ENCODE peak calls at places on chromosomes 13 and 19, in ten cellular contexts. L is Jurkat, Clone E6-1; D is kidney glomerular epithelial cell; C is RWPE1; W is WTC11; X is pulmonary artery endothelial cell; Y is left ventricle myocardium inferior; K is NCI-H774; J is stimulated activated CD4-positive, alpha-beta T cell treated with anti-CD3 and anti-CD28 coated beads, Interleukin-1b, Interleukin-23, amount 100 ng/mL, for 1 hour; I is thoracic aorta. F is an unnamed sample.

GRCh38 chr19:48603449-48603848 is 3.1 kb upstream of the SPACA4 start:
- DNase-seq in L (no peak), D (no peak), C (no peak), W (no peak), X (no peak), Y (no peak), K (no peak), J (no peak), I (no peak), F (no peak)

GRCh38 chr19:55345818-55346724 is 6.4 kb downstream of the KMT5C start:
- DNase-seq in L (no peak), D (no peak), C (no peak), W (no peak), X (no peak), Y (peak), K (no peak), J (no peak), I (no peak), F (no peak)

GRCh38 chr13:22423261-22423660 is 752.4 kb downstream of the FGF9 start:
- DNase-seq in L (no peak), D (no peak), C (no peak), W (no peak), X (no peak), Y (no peak), K (no peak), J (no peak), I (no peak), F (no peak)

GRCh38 chr19:48681127-48681470 is 8.3 kb upstream of the NTN5 start:
- DNase-seq in L (peak), D (peak), C (no peak), W (no peak), X (no peak), Y (no peak), K (no peak), J (no peak), I (no peak), F (peak)

GRCh38 chr13:30618186-30618937 is 642 bp downstream of the USPL1 start:
- DNase-seq in L (no peak), D (no peak), C (peak), W (no peak), X (no peak), Y (no peak), K (no peak), J (no peak), I (no peak), F (peak)

GRCh38 chr13:38223093-38223492 is 126.6 kb upstream of the UFM1 start:
- DNase-seq in L (no peak), D (no peak), C (no peak), W (peak), X (no peak), Y (no peak), K (no peak), J (no peak), I (no peak), F (no peak)

GRCh38 chr19:36821758-36822157 is 16.4 kb downstream of the ZNF790 start:
- DNase-seq in L (no peak), D (no peak), C (no peak), W (no peak), X (no peak), Y (no peak), K (no peak), J (no peak), I (no peak), F (no peak)

GRCh38 chr19:7917292-7918061 is 2.7 kb upstream of the SNAPC2 start:
- DNase-seq in L (no peak), D (peak), C (no peak), W (peak), X (no peak), Y (no peak), K (no peak), J (no peak), I (no peak), F (no peak)

GRCh38 chr19:6866646-6867255 is 20.6 kb upstream of the ADGRE1 start:
- DNase-seq in L (no peak), D (peak), C (no peak), W (no peak), X (no peak), Y (no peak), K (no peak), J (no peak), I (no peak), F (no peak)

GRCh38 chr13:86918682-86919081 is 752.5 kb upstream of the SLITRK5 start:
- DNase-seq in L (no peak), D (no peak), C (no peak), W (no peak), X (no peak), Y (no peak), K (no peak), J (no peak), I (no peak), F (no peak)

GRCh38 chr19:815775-816499 is 5.8 kb downstream of the PLPPR3 start:
- DNase-seq in L (no peak), D (no peak), C (no peak), W (no peak), X (no peak), Y (no peak), K (no peak), J (no peak), I (no peak), F (no peak)

GRCh38 chr19:29371766-29372415 is 153.9 kb upstream of the VSTM2B start:
- DNase-seq in L (no peak), D (no peak), C (no peak), W (no peak), X (no peak), Y (no peak), K (no peak), J (no peak), I (no peak), F (no peak)

GRCh38 chr19:19578241-19578640 is 40.2 kb downstream of the CILP2 start:
- DNase-seq in L (no peak), D (no peak), C (no peak), W (no peak), X (no peak), Y (no peak), K (peak), J (no peak), I (no peak), F (no peak)

GRCh38 chr13:33057019-33057785 is 41.0 kb downstream of the KL start:
- DNase-seq in L (peak), D (no peak), C (no peak), W (no peak), X (no peak), Y (no peak), K (no peak), J (no peak), I (no peak), F (no peak)

GRCh38 chr13:110450016-110450900 is 111.3 kb downstream of the RAB20 start:
- DNase-seq in L (no peak), D (no peak), C (no peak), W (no peak), X (no peak), Y (no peak), K (no peak), J (no peak), I (no peak), F (no peak)

GRCh38 chr13:98990701-98991100 is 12.8 kb upstream of the DOCK9 start:
- DNase-seq in L (no peak), D (peak), C (no peak), W (no peak), X (no peak), Y (no peak), K (no peak), J (no peak), I (no peak), F (no peak)

GRCh38 chr19:8151499-8152035 is 2.2 kb upstream of the FBN3 start:
- DNase-seq in L (no peak), D (no peak), C (no peak), W (no peak), X (no peak), Y (no peak), K (no peak), J (no peak), I (no peak), F (no peak)

GRCh38 chr13:71866173-71867091 is 572 bp downstream of the DACH1 start:
- DNase-seq in L (no peak), D (no peak), C (no peak), W (peak), X (no peak), Y (peak), K (no peak), J (no peak), I (no peak), F (no peak)

GRCh38 chr13:29582171-29582570 is 13.3 kb downstream of the SLC7A1 start:
- DNase-seq in L (no peak), D (no peak), C (no peak), W (no peak), X (no peak), Y (peak), K (no peak), J (no peak), I (no peak), F (no peak)

GRCh38 chr19:2129022-2129421 is 22.3 kb downstream of the AP3D1 start:
- DNase-seq in L (no peak), D (no peak), C (no peak), W (no peak), X (no peak), Y (no peak), K (no peak), J (no peak), I (no peak), F (no peak)

GRCh38 chr19:18861917-18862316 is 30.2 kb downstream of the UPF1 start:
- DNase-seq in L (no peak), D (no peak), C (no peak), W (no peak), X (no peak), Y (no peak), K (no peak), J (no peak), I (no peak), F (no peak)

GRCh38 chr13:53141336-53141735 is 112.7 kb downstream of the OLFM4 start:
- DNase-seq in L (no peak), D (no peak), C (no peak), W (no peak), X (no peak), Y (no peak), K (no peak), J (no peak), I (no peak), F (peak)

GRCh38 chr19:48991823-48992570 is 1.1 kb downstream of the GYS1 start:
- DNase-seq in L (no peak), D (peak), C (peak), W (no peak), X (peak), Y (peak), K (no peak), J (no peak), I (peak), F (no peak)

GRCh38 chr13:98746968-98747367 is 5.5 kb downstream of the SLC15A1 start:
- DNase-seq in L (no peak), D (peak), C (peak), W (no peak), X (no peak), Y (no peak), K (no peak), J (no peak), I (no peak), F (no peak)

GRCh38 chr19:5903054-5903501 is 512 bp downstream of the NDUFA11 start:
- DNase-seq in L (no peak), D (no peak), C (peak), W (no peak), X (no peak), Y (no peak), K (no peak), J (no peak), I (no peak), F (no peak)

GRCh38 chr13:96822900-96823299 is 171.4 kb downstream of the OXGR1 start:
- DNase-seq in L (no peak), D (no peak), C (no peak), W (peak), X (no peak), Y (no peak), K (peak), J (no peak), I (no peak), F (no peak)

GRCh38 chr13:33276581-33276980 is 9.0 kb downstream of the STARD13 start:
- DNase-seq in L (no peak), D (no peak), C (no peak), W (no peak), X (peak), Y (no peak), K (no peak), J (no peak), I (no peak), F (no peak)

GRCh38 chr13:26923824-26924605 is 163.4 kb upstream of the GPR12 start:
- DNase-seq in L (no peak), D (no peak), C (no peak), W (no peak), X (peak), Y (no peak), K (no peak), J (no peak), I (no peak), F (no peak)

GRCh38 chr13:84571264-84571663 is 689.0 kb upstream of the SLITRK1 start:
- DNase-seq in L (no peak), D (no peak), C (no peak), W (no peak), X (no peak), Y (no peak), K (no peak), J (no peak), I (no peak), F (no peak)

GRCh38 chr19:2394054-2394668 is 33.2 kb downstream of the TIMM13 start:
- DNase-seq in L (no peak), D (no peak), C (no peak), W (no peak), X (no peak), Y (no peak), K (no peak), J (no peak), I (no peak), F (no peak)

GRCh38 chr19:44055870-44056269 is 4.0 kb downstream of the ZNF223 start:
- DNase-seq in L (no peak), D (no peak), C (no peak), W (peak), X (no peak), Y (no peak), K (no peak), J (no peak), I (no peak), F (no peak)